ENCODE peak calls at places on chromosomes 1 and 21, in seven cellular contexts. E is MM.1S, D is heart left ventricle, R is body of pancreas, A is cardiac muscle cell, C is tibial nerve, I is kidney epithelial cell. B is an unnamed sample.

GRCh38 chr1:99297923-99298322 is 33.6 kb downstream of the PLPPR4 start:
- DNase-seq in I (no peak), A (no peak), D (no peak), E (no peak), R (no peak), C (no peak), B (no peak)

GRCh38 chr1:33255347-33256311 is 663 bp upstream of the ZNF362 start:
- DNase-seq in A (peak), D (peak), E (peak), C (peak), I (peak), R (peak), B (no peak)

GRCh38 chr21:7917729-7918128 is 2603.7 kb upstream of the TPTE start:
- DNase-seq in I (no peak), R (no peak), E (no peak), D (no peak), C (no peak), A (no peak), B (no peak)

GRCh38 chr1:179143332-179143731 is 61.5 kb downstream of the TOR3A start:
- DNase-seq in C (no peak), A (peak), D (no peak), I (peak), E (no peak), R (no peak), B (peak)

GRCh38 chr1:8660455-8660854 is 157.0 kb downstream of the RERE start:
- DNase-seq in C (peak), I (peak), R (no peak), E (no peak), A (peak), D (peak), B (no peak)

GRCh38 chr1:201759194-201759814 is 69.7 kb upstream of the IPO9 start:
- DNase-seq in I (peak), D (no peak), C (no peak), E (no peak), R (no peak), A (peak), B (peak)

GRCh38 chr1:165235777-165236285 is 120.7 kb downstream of the LMX1A start:
- DNase-seq in I (no peak), E (no peak), D (no peak), A (peak), C (no peak), R (peak), B (no peak)

GRCh38 chr1:40133122-40133665 is 28.0 kb upstream of the RLF start:
- DNase-seq in R (no peak), D (no peak), E (no peak), I (no peak), A (peak), C (no peak), B (no peak)

GRCh38 chr1:11652203-11652780 is 1.9 kb downstream of the FBXO2 start:
- DNase-seq in C (no peak), D (no peak), A (no peak), E (no peak), I (no peak), R (no peak), B (no peak)

GRCh38 chr21:37087188-37087587 is 14.1 kb downstream of the TTC3 start:
- DNase-seq in I (no peak), D (no peak), E (no peak), C (peak), R (no peak), A (peak), B (no peak)

GRCh38 chr1:159199901-159200300 is 4.8 kb upstream of the ACKR1 start:
- DNase-seq in I (no peak), D (no peak), E (no peak), A (no peak), R (no peak), C (no peak), B (no peak)

GRCh38 chr1:160109686-160110085 is 5.9 kb upstream of the ATP1A2 start:
- DNase-seq in R (no peak), I (no peak), E (no peak), A (no peak), D (no peak), C (no peak), B (no peak)

GRCh38 chr1:33258788-33259274 is 2.5 kb downstream of the ZNF362 start:
- DNase-seq in A (no peak), D (no peak), I (no peak), E (no peak), R (no peak), C (no peak), B (no peak)

GRCh38 chr1:65267291-65268087 is 41.9 kb upstream of the DNAJC6 start:
- DNase-seq in C (no peak), R (no peak), A (no peak), D (no peak), I (no peak), E (no peak), B (no peak)

GRCh38 chr1:219347843-219348475 is 174.3 kb downstream of the LYPLAL1 start:
- DNase-seq in E (no peak), R (peak), D (peak), A (no peak), C (peak), I (no peak), B (no peak)

GRCh38 chr1:195831789-195832188 is 776.5 kb downstream of the KCNT2 start:
- DNase-seq in I (no peak), E (no peak), D (no peak), C (no peak), R (no peak), A (no peak), B (no peak)

GRCh38 chr1:71587961-71588360 is 507.1 kb upstream of the ZRANB2 start:
- DNase-seq in A (peak), E (peak), C (no peak), R (no peak), D (no peak), I (no peak), B (no peak)

GRCh38 chr1:22048351-22049192 is 3.9 kb upstream of the CDC42 start:
- DNase-seq in C (no peak), I (no peak), E (no peak), D (peak), R (no peak), A (peak), B (no peak)

GRCh38 chr1:219385786-219386427 is 212.2 kb downstream of the LYPLAL1 start:
- DNase-seq in R (peak), D (peak), C (peak), I (peak), E (peak), A (peak), B (no peak)

DNA sequence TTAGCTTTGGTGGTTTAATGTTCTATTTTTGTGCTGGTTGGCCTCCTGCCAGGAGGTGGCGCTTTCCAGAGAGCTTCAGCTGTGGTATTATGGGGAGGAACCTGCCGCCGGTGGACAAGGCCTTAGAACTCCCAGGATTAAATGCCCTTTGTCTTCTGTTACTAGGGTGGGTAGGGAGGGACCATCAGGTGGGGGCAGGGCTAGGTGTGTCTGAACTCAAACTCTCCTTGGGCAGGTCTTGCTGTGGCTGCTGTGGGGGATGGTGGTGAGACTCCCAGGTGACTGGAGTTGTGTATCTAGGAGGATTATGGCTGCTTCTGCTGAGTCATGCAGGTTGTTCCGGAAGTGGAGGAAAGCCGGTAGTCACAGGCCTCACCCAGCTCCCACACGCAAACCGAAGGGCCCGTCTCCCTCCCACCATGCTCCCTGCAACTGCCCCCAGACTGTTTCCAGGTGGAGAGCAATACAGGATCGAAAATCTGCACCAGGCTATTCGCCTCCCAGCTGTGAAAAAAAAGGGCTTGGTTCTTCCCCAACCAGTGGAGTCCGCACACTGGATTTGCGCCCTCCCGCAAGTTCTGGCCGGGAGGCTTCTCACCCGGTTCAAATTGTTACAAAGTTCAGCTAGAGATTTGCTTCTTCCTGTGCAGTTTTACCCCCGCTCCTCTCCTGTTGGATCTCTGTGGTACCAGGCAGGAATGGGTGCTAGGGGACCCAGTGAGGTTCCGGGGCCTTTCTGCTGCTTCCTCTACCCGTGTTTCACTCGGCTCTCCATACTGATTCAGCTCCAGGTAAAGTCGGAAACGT is 220.5 kb downstream of the CENPF start:
- DNase-seq in D (no peak), C (no peak), E (no peak), R (no peak), I (no peak), A (no peak), B (no peak)
- TF ChIP-seq CTCF in D (no peak), C (no peak), E (no peak), R (no peak), I (no peak), A (no peak), B (peak)

GRCh38 chr1:23578311-23578996 is 19.2 kb upstream of the ID3 start:
- DNase-seq in D (no peak), I (no peak), R (no peak), A (peak), E (no peak), C (no peak), B (no peak)
- H3K4me3 ChIP-seq in D (no peak), I (no peak), R (no peak), A (no peak), E (no peak), C (no peak), B (no peak)

GRCh38 chr1:117842408-117843170 is 86.8 kb downstream of the GDAP2 start:
- DNase-seq in I (no peak), D (no peak), R (no peak), E (no peak), A (no peak), C (no peak), B (no peak)
- TF ChIP-seq CTCF in I (no peak), D (no peak), R (no peak), E (no peak), A (no peak), C (no peak), B (no peak)

GRCh38 chr1:89405275-89405929 is 41.5 kb downstream of the GBP6 start:
- DNase-seq in R (no peak), A (no peak), D (no peak), E (no peak), I (no peak), C (no peak), B (no peak)

DNA sequence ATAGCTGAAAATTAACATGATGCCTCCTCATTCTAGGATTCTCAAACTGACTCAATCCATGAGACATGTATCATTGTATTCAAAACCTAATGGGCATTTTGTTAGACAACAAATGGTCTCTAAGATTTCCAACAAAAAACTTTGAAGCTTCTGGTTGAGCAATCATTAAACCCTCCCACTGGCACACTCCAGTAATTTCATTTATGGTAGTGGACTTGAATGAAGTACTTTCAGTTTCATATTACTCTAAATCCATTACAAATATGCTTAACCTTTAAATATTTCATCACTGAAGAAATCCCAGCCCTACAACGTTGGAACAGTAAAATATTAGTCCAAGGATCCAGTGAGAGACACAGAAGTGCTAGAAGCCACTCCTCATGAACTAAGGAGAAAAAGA is 43.5 kb downstream of the GBP6 start:
- DNase-seq in I (peak), D (no peak), C (no peak), R (no peak), A (peak), E (peak), B (peak)
- H3K4me3 ChIP-seq in I (peak), D (peak), C (peak), R (no peak), A (no peak), E (peak), B (peak)

GRCh38 chr1:7583291-7584096 is 187.6 kb upstream of the VAMP3 start:
- DNase-seq in A (no peak), I (no peak), C (no peak), R (no peak), E (no peak), D (no peak), B (no peak)

GRCh38 chr1:7582439-7582972 is 188.6 kb upstream of the VAMP3 start:
- DNase-seq in D (peak), A (no peak), R (no peak), E (no peak), C (no peak), I (no peak), B (no peak)

GRCh38 chr1:7580923-7581753 is 190.0 kb upstream of the VAMP3 start:
- DNase-seq in C (no peak), R (no peak), E (no peak), I (no peak), A (peak), D (peak), B (peak)

GRCh38 chr1:7579831-7580804 is 191.0 kb upstream of the VAMP3 start:
- DNase-seq in R (peak), A (no peak), E (no peak), C (no peak), D (peak), I (no peak), B (no peak)

GRCh38 chr1:7581754-7582264 is 189.3 kb upstream of the VAMP3 start:
- DNase-seq in D (peak), I (no peak), E (no peak), R (no peak), C (no peak), A (peak), B (no peak)
- TF ChIP-seq CTCF in D (no peak), I (no peak), E (no peak), R (no peak), C (no peak), A (no peak), B (peak)

GRCh38 chr1:145778146-145778540 is 45.8 kb downstream of the RNF115 start:
- DNase-seq in E (no peak), I (no peak), D (no peak), R (no peak), A (no peak), C (no peak), B (no peak)

GRCh38 chr1:145773423-145773822 is 50.5 kb downstream of the RNF115 start:
- DNase-seq in A (no peak), I (no peak), R (no peak), E (peak), D (no peak), C (no peak), B (no peak)

GRCh38 chr1:145782166-145783099 is 41.5 kb downstream of the RNF115 start:
- DNase-seq in D (no peak), A (peak), E (no peak), R (no peak), C (no peak), I (peak), B (peak)

GRCh38 chr1:145777357-145778145 is 46.3 kb downstream of the RNF115 start:
- DNase-seq in R (no peak), C (no peak), I (no peak), E (peak), D (no peak), A (no peak), B (no peak)
- H3K4me3 ChIP-seq in R (no peak), C (no peak), I (no peak), E (no peak), D (no peak), A (no peak), B (no peak)

DNA sequence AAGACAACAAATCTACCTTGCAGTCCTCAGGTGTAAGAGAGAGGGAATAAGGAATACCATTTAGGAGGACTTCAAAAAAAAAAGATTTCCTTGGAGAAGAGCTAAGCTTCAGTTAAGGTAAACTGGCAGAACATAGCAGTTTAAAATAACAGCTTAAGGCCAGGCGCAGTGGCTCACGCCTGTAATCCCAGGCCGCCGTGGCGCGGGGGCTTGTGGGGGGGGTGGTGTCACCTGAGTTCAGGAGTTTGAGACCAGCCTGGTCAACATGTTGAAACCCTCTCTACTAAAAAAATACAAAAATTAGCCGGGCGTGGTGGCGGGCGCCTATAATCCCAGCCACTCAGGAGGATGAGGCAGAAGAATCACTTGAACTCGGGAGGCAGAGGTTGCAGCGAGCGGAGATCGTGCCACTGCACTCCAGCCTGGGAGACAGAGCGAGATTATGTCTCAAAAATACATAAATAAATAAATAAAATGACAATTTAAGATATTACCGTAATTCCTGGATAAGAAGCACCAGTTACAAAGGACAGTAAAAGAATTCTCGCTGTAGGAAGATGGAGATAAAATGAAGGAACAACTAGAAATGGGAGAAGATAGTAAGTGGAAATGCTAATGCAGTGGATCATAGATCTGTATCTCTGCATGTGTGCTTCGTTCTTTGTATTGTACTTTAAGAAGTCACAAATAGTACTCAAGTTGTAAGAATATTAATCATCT is 1140.2 kb downstream of the NCAM2 start:
- DNase-seq in A (no peak), D (no peak), C (no peak), R (no peak), I (no peak), E (no peak), B (no peak)
- TF ChIP-seq CTCF in A (no peak), D (no peak), C (no peak), R (no peak), I (no peak), E (no peak), B (no peak)

GRCh38 chr1:5125208-5125607 is 470.8 kb downstream of the AJAP1 start:
- DNase-seq in R (no peak), C (no peak), D (no peak), A (no peak), E (no peak), I (no peak), B (no peak)
- H3K4me3 ChIP-seq in R (no peak), C (no peak), D (no peak), A (no peak), E (no peak), I (no peak), B (no peak)

DNA sequence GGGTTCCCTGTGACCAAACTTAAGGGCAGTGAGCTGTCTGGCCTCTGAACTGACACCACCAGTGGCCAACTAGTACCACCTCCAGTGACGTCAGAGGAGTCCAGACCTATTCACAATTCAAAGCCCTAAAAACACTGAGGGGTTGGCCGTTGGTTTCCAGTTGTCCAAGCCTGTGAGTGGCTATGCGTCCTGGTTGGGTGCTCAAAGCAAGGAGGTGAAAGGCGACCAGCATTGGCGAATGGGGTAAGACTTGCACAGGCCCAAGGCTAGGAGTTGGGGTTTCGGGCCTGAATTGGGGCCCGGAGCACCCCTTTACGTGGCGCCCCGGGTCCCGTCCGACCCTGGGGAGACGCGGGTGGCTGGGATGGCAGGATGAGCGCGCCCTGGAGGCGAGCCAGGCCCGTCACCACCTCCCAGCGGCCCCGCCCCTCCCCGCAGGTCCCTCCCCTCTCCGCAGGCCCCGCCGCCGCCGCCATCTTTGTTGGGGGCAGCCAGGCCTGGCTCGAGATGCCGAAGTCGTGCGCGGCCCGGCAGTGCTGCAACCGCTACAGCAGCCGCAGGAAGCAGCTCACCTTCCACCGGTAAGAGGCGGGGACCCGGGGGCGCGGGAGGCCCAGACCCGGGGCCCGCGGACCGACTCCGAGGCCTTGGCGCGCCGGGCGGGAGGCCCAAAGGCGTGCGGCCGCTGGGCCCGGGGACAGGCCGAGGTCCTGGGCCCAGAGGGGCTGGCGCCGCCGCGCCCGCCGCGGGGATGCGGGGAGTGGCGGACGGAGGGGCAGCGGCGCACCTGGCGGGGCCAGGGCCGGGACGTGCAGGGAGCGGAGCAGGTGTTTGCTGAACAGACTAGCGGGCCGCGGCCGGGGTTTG is at the start of gene THAP3:
- DNase-seq in I (no peak), R (peak), A (peak), D (peak), E (peak), C (peak), B (peak)
- TF ChIP-seq CTCF in I (peak), R (no peak), A (no peak), D (no peak), E (peak), C (no peak), B (no peak)

DNA sequence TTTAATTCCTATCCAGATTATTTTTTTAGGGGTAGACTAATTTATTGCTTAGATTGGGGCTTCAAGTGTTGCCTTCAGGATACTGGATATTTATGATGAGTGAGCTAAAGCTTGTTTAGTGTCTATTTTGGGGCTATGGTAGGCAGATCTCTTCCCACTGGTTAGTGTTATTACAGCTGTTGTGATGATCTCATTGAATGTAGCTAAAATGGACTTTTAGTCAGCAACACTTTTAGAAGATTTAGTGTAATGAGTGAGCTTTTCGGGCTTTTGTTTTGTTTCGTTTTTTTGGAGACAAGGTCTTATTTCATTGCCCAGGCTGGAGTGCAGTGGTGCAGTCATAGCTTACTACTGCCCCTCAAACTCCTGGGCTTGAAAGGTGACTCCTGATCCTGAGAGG is 14.2 kb downstream of the THRAP3 start:
- DNase-seq in C (no peak), I (no peak), D (no peak), R (no peak), A (no peak), E (no peak), B (no peak)
- H3K4me3 ChIP-seq in C (no peak), I (no peak), D (no peak), R (no peak), A (no peak), E (no peak), B (no peak)

B was measured in epithelial cell of proximal tubule.